ENCODE peak calls at places on chromosome 15, in ten cellular contexts. F is cardiac muscle cell, O is tibial artery, E is HL-60, A is body of pancreas, I is GM12878, S is kidney, M is lower lobe of right lung, B is sigmoid colon, Z is A549. Q is an unnamed sample.

GRCh38 chr15:63915888-63916731 is 82.4 kb upstream of the HERC1 start:
- DNase-seq in F (peak; percentile 52), O (no peak), E (no peak), A (no peak), I (no peak), S (no peak), M (no peak), B (no peak), Z (peak; percentile 59), Q (no peak)

GRCh38 chr15:43150171-43150929 is 17.0 kb downstream of the TMEM62 start:
- DNase-seq in F (peak; percentile 84), O (no peak), E (no peak), A (no peak), I (no peak), S (no peak), M (no peak), B (no peak), Z (peak; percentile 18), Q (no peak)

GRCh38 chr15:87322223-87322622 is 934.3 kb downstream of the NTRK3 start:
- DNase-seq in F (no peak), O (no peak), E (no peak), A (no peak), I (no peak), S (no peak), M (no peak), B (no peak), Z (no peak), Q (no peak)

GRCh38 chr15:58678683-58679082 is 70.8 kb downstream of the ADAM10 start:
- DNase-seq in F (peak; percentile 58), O (no peak), E (no peak), A (no peak), I (no peak), S (no peak), M (no peak), B (no peak), Z (no peak), Q (no peak)

GRCh38 chr15:77578641-77579372 is 53.9 kb downstream of the LINGO1 start:
- DNase-seq in F (no peak), O (no peak), E (no peak), A (no peak), I (no peak), S (peak; percentile 46), M (no peak), B (no peak), Z (no peak), Q (no peak)

GRCh38 chr15:76206325-76206976 is 104.8 kb downstream of the ETFA start:
- DNase-seq in F (peak; percentile 86), O (peak; percentile 66), E (no peak), A (peak; percentile 91), I (no peak), S (peak; percentile 92), M (peak; percentile 74), B (peak; percentile 90), Z (no peak), Q (no peak)

GRCh38 chr15:35999211-35999610 is 453.2 kb upstream of the DPH6 start:
- DNase-seq in F (no peak), O (no peak), E (no peak), A (no peak), I (no peak), S (no peak), M (no peak), B (no peak), Z (no peak), Q (no peak)

GRCh38 chr15:93087825-93088199 is 1.2 kb downstream of the RGMA start:
- DNase-seq in F (peak; percentile 72), O (peak; percentile 76), E (peak; percentile 54), A (peak; percentile 82), I (peak; percentile 15), S (peak; percentile 82), M (peak; percentile 73), B (peak; percentile 92), Z (peak; percentile 76), Q (peak; percentile 86)

GRCh38 chr15:65338366-65338765 is 33.9 kb downstream of the RNU5B-1 start:
- DNase-seq in F (no peak), O (no peak), E (no peak), A (no peak), I (no peak), S (peak; percentile 13), M (no peak), B (no peak), Z (no peak), Q (no peak)

GRCh38 chr15:82846621-82847020 is 37.2 kb downstream of the WHAMM start:
- DNase-seq in F (no peak), O (no peak), E (no peak), A (peak; percentile 2), I (no peak), S (no peak), M (no peak), B (no peak), Z (no peak), Q (no peak)

GRCh38 chr15:39128746-39129145 is 452.1 kb upstream of the THBS1 start:
- DNase-seq in F (peak; percentile 50), O (no peak), E (no peak), A (no peak), I (no peak), S (no peak), M (no peak), B (no peak), Z (no peak), Q (no peak)

GRCh38 chr15:66774001-66774814 is 72.2 kb downstream of the SMAD6 start:
- DNase-seq in F (peak; percentile 69), O (peak; percentile 87), E (no peak), A (peak; percentile 92), I (no peak), S (peak; percentile 95), M (peak; percentile 88), B (peak; percentile 92), Z (peak; percentile 98), Q (peak; percentile 55)

GRCh38 chr15:52256930-52257733 is 38.5 kb downstream of the MYO5C start:
- DNase-seq in F (peak; percentile 41), O (no peak), E (no peak), A (no peak), I (no peak), S (no peak), M (no peak), B (no peak), Z (no peak), Q (peak; percentile 40)

GRCh38 chr15:31265871-31266711 is 60.5 kb upstream of the KLF13 start:
- DNase-seq in F (peak; percentile 62), O (no peak), E (peak; percentile 97), A (no peak), I (peak; percentile 86), S (peak; percentile 86), M (peak; percentile 72), B (peak; percentile 75), Z (no peak), Q (peak; percentile 93)

GRCh38 chr15:30922469-30923311 is 19.0 kb downstream of the FAN1 start:
- DNase-seq in F (peak; percentile 15), O (no peak), E (no peak), A (no peak), I (no peak), S (peak; percentile 78), M (no peak), B (peak; percentile 75), Z (no peak), Q (no peak)

GRCh38 chr15:79310985-79311900 is at the start of gene TMED3:
- DNase-seq in F (peak; percentile 90), O (peak; percentile 37), E (peak; percentile 83), A (peak; percentile 82), I (peak; percentile 45), S (peak; percentile 89), M (peak; percentile 87), B (peak; percentile 75), Z (peak; percentile 98), Q (peak; percentile 85)
- TF ChIP-seq CTCF in F (no peak), O (peak; percentile 13), E (no peak), A (peak; percentile 39), I (peak; percentile 40), S (no peak), M (peak; percentile 22), B (no peak), Z (peak; percentile 24), Q (peak; percentile 45)

DNA sequence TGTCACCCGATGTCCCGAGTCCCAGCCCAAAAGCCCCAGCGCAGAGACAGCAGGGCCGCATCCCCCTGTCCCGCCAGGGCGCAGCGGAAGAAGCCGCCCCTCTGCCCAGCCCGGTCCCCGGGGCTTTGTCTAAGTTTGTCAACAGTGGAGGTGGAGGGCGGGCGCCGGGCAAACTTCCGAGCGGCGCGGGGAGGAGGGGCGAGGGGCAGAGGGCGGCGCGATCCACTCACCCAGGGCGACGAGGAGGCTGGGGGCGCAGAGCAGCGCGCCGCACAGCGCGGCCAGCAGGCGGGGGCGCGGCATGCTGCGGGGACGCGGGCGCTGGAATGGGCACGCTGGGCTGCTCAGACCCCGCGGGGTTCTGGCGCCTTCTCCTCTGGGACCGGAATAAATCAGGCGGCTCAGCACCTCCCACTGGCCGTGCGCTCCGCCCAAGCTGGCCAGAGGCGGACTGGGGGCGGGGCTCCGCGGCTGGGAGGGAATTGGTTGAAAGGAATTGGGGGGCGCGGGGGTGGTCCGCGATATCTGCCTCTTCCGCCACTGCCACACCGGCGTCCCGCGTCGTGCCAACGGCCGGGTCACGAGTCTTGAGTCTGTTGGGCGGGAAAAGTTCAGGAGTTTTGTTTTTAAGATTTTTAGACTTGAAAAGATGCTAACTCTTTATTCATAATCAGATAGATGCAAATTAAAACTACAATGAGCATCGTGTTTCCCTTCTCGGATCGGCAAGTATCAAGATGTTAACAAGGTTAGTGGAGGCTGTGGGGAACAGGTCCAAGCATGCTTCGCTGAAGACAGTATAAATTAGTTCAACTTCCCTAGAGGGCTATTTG is at the start of gene MFGE8:
- DNase-seq in F (peak; percentile 77), O (peak; percentile 83), E (no peak), A (peak; percentile 53), I (no peak), S (peak; percentile 90), M (peak; percentile 78), B (peak; percentile 85), Z (peak; percentile 87), Q (peak; percentile 85)
- H3K27ac ChIP-seq in F (peak within 1 kb of the TSS; percentile 81), O (peak within 1 kb of the TSS; percentile 87), E (no peak within 1 kb of the TSS), A (peak within 1 kb of the TSS; percentile 9), I (no peak within 1 kb of the TSS), S (peak within 1 kb of the TSS; percentile 32), M (peak within 1 kb of the TSS; percentile 75), B (peak within 1 kb of the TSS; percentile 83), Z (peak within 1 kb of the TSS; percentile 73), Q (peak within 1 kb of the TSS; percentile 93)

DNA sequence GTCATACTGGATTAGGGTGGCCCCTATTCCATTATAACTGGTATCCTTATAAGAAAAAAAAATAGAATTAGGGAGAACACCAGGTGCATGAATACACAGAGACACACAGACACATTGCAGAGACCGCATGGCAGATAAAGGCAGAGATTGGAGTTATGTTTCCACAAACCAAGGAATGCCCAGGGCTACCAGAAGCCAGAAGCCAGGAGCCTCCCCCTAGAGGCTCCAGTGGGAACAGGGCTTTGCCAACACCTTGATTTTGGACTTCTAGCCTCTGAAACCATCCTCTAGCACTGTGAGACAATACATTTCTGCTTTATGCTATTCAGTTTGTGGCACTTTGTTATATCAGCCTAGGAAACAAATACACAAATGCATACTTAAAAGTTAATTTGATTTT is 10.4 kb downstream of the GOLM2 start:
- DNase-seq in F (no peak), O (no peak), E (no peak), A (no peak), I (no peak), S (no peak), M (no peak), B (no peak), Z (peak; percentile 14), Q (no peak)
- TF ChIP-seq CTCF in F (peak; percentile 32), O (no peak), E (peak; percentile 7), A (no peak), I (peak; percentile 12), S (no peak), M (no peak), B (no peak), Z (peak; percentile 19), Q (peak; percentile 30)

DNA sequence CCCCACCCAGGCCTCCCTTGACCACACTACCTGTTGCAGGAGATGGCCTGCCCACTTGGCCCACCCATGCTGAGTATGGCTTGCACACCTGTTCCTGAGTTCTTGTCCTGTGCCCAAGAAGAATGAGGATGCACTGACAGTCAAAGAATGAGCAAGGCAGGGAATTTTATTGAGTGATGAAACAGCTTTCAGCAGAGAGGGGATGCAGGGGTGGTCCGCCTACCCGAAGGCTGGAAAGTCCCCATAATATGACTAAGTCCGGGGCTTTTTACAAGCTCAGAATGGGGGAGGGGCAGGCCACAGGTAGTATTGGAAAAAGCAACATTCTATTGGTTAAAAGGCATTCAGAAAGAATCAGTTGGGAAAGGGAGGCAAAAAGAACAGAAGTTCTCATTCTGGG is 29.9 kb upstream of the RNU6-1 start:
- DNase-seq in F (no peak), O (no peak), E (no peak), A (no peak), I (no peak), S (no peak), M (no peak), B (no peak), Z (no peak), Q (no peak)
- H3K27ac ChIP-seq in F (no peak overlapping the region), O (no peak overlapping the region), E (no peak overlapping the region), A (no peak overlapping the region), I (peak overlapping the region; percentile 50), S (no peak overlapping the region), M (no peak overlapping the region), B (no peak overlapping the region), Z (no peak overlapping the region), Q (no peak overlapping the region)